ENCODE peak calls at places on chromosomes 5 and 9, in eight cellular contexts. One of them, this sample, is unnamed.

GRCh38 chr5:143977891-143978448 is 166.0 kb downstream of the HMHB1 start:
- DNase-seq in right atrium auricular region: no peak
- DNase-seq in HCT116: no peak
- DNase-seq in psoas muscle: no peak
- DNase-seq in mucosa of descending colon: no peak
- DNase-seq in A549: no peak
- DNase-seq in astrocyte of the spinal cord: no peak
- DNase-seq in upper lobe of right lung: no peak
- DNase-seq in this sample: peak

GRCh38 chr5:177382423-177383029 is 1.7 kb upstream of the SLC34A1 start:
- DNase-seq in right atrium auricular region: no peak
- DNase-seq in HCT116: no peak
- DNase-seq in psoas muscle: no peak
- DNase-seq in mucosa of descending colon: no peak
- DNase-seq in A549: no peak
- DNase-seq in astrocyte of the spinal cord: peak
- DNase-seq in upper lobe of right lung: no peak
- DNase-seq in this sample: no peak

GRCh38 chr5:57989378-57989777 is 470.5 kb downstream of the PLK2 start:
- DNase-seq in right atrium auricular region: no peak
- DNase-seq in HCT116: no peak
- DNase-seq in psoas muscle: no peak
- DNase-seq in mucosa of descending colon: no peak
- DNase-seq in A549: peak
- DNase-seq in astrocyte of the spinal cord: peak
- DNase-seq in upper lobe of right lung: no peak
- DNase-seq in this sample: no peak

GRCh38 chr9:132319421-132320110 is 35.2 kb downstream of the SETX start:
- DNase-seq in right atrium auricular region: no peak
- DNase-seq in HCT116: no peak
- DNase-seq in psoas muscle: no peak
- DNase-seq in mucosa of descending colon: no peak
- DNase-seq in A549: no peak
- DNase-seq in astrocyte of the spinal cord: no peak
- DNase-seq in upper lobe of right lung: no peak
- DNase-seq in this sample: no peak

GRCh38 chr5:108822211-108822947 is 74.7 kb downstream of the FER start:
- DNase-seq in right atrium auricular region: no peak
- DNase-seq in HCT116: no peak
- DNase-seq in psoas muscle: no peak
- DNase-seq in mucosa of descending colon: no peak
- DNase-seq in A549: no peak
- DNase-seq in astrocyte of the spinal cord: no peak
- DNase-seq in upper lobe of right lung: no peak
- DNase-seq in this sample: no peak

GRCh38 chr5:30030110-30030509 is 1163.4 kb upstream of the CDH6 start:
- DNase-seq in right atrium auricular region: no peak
- DNase-seq in HCT116: no peak
- DNase-seq in psoas muscle: no peak
- DNase-seq in mucosa of descending colon: no peak
- DNase-seq in A549: no peak
- DNase-seq in astrocyte of the spinal cord: no peak
- DNase-seq in upper lobe of right lung: no peak
- DNase-seq in this sample: peak

GRCh38 chr5:177553671-177554429 is 513 bp downstream of the FAM193B start:
- DNase-seq in right atrium auricular region: no peak
- DNase-seq in HCT116: no peak
- DNase-seq in psoas muscle: peak
- DNase-seq in mucosa of descending colon: peak
- DNase-seq in A549: peak
- DNase-seq in astrocyte of the spinal cord: no peak
- DNase-seq in upper lobe of right lung: peak
- DNase-seq in this sample: no peak

GRCh38 chr9:121956808-121957207 is 136.3 kb downstream of the TTLL11 start:
- DNase-seq in right atrium auricular region: no peak
- DNase-seq in HCT116: no peak
- DNase-seq in psoas muscle: no peak
- DNase-seq in mucosa of descending colon: no peak
- DNase-seq in A549: no peak
- DNase-seq in astrocyte of the spinal cord: peak
- DNase-seq in upper lobe of right lung: no peak
- DNase-seq in this sample: no peak

GRCh38 chr5:165495829-165496380 is 1990.5 kb downstream of the MAT2B start:
- DNase-seq in right atrium auricular region: no peak
- DNase-seq in HCT116: no peak
- DNase-seq in psoas muscle: no peak
- DNase-seq in mucosa of descending colon: no peak
- DNase-seq in A549: no peak
- DNase-seq in astrocyte of the spinal cord: peak
- DNase-seq in upper lobe of right lung: no peak
- DNase-seq in this sample: no peak

GRCh38 chr5:66323142-66323890 is 179.2 kb downstream of the SREK1 start:
- DNase-seq in right atrium auricular region: no peak
- DNase-seq in HCT116: no peak
- DNase-seq in psoas muscle: no peak
- DNase-seq in mucosa of descending colon: no peak
- DNase-seq in A549: no peak
- DNase-seq in astrocyte of the spinal cord: no peak
- DNase-seq in upper lobe of right lung: no peak
- DNase-seq in this sample: no peak

GRCh38 chr5:6484899-6485298 is 36.2 kb downstream of the UBE2QL1 start:
- DNase-seq in right atrium auricular region: no peak
- DNase-seq in HCT116: no peak
- DNase-seq in psoas muscle: no peak
- DNase-seq in mucosa of descending colon: no peak
- DNase-seq in A549: no peak
- DNase-seq in astrocyte of the spinal cord: no peak
- DNase-seq in upper lobe of right lung: no peak
- DNase-seq in this sample: no peak

GRCh38 chr5:166377756-166378155 is 1913.7 kb upstream of the WWC1 start:
- DNase-seq in right atrium auricular region: no peak
- DNase-seq in HCT116: no peak
- DNase-seq in psoas muscle: no peak
- DNase-seq in mucosa of descending colon: no peak
- DNase-seq in A549: no peak
- DNase-seq in astrocyte of the spinal cord: no peak
- DNase-seq in upper lobe of right lung: no peak
- DNase-seq in this sample: no peak

GRCh38 chr9:116471093-116471906 is 215.8 kb upstream of the TRIM32 start:
- DNase-seq in right atrium auricular region: no peak
- DNase-seq in HCT116: no peak
- DNase-seq in psoas muscle: no peak
- DNase-seq in mucosa of descending colon: no peak
- DNase-seq in A549: no peak
- DNase-seq in astrocyte of the spinal cord: peak
- DNase-seq in upper lobe of right lung: no peak
- DNase-seq in this sample: no peak

GRCh38 chr5:172113036-172113435 is 75.0 kb downstream of the STK10 start:
- DNase-seq in right atrium auricular region: no peak
- DNase-seq in HCT116: no peak
- DNase-seq in psoas muscle: no peak
- DNase-seq in mucosa of descending colon: peak
- DNase-seq in A549: no peak
- DNase-seq in astrocyte of the spinal cord: peak
- DNase-seq in upper lobe of right lung: no peak
- DNase-seq in this sample: no peak

GRCh38 chr9:88723751-88724150 is 188.8 kb downstream of the NXNL2 start:
- DNase-seq in right atrium auricular region: no peak
- DNase-seq in HCT116: no peak
- DNase-seq in psoas muscle: no peak
- DNase-seq in mucosa of descending colon: no peak
- DNase-seq in A549: no peak
- DNase-seq in astrocyte of the spinal cord: no peak
- DNase-seq in upper lobe of right lung: no peak
- DNase-seq in this sample: no peak

GRCh38 chr5:135013445-135013844 is 20.6 kb downstream of the PITX1 start:
- DNase-seq in right atrium auricular region: no peak
- DNase-seq in HCT116: no peak
- DNase-seq in psoas muscle: no peak
- DNase-seq in mucosa of descending colon: no peak
- DNase-seq in A549: no peak
- DNase-seq in astrocyte of the spinal cord: no peak
- DNase-seq in upper lobe of right lung: peak
- DNase-seq in this sample: no peak

GRCh38 chr9:117249799-117250198 is 165.1 kb downstream of the ASTN2 start:
- DNase-seq in right atrium auricular region: no peak
- DNase-seq in HCT116: no peak
- DNase-seq in psoas muscle: no peak
- DNase-seq in mucosa of descending colon: no peak
- DNase-seq in A549: no peak
- DNase-seq in astrocyte of the spinal cord: no peak
- DNase-seq in upper lobe of right lung: no peak
- DNase-seq in this sample: no peak

GRCh38 chr9:84862786-84863185 is 193.3 kb downstream of the NTRK2 start:
- DNase-seq in right atrium auricular region: no peak
- DNase-seq in HCT116: no peak
- DNase-seq in psoas muscle: no peak
- DNase-seq in mucosa of descending colon: peak
- DNase-seq in A549: peak
- DNase-seq in astrocyte of the spinal cord: peak
- DNase-seq in upper lobe of right lung: no peak
- DNase-seq in this sample: no peak

GRCh38 chr9:5446451-5447236 is 3.7 kb upstream of the CD274 start:
- DNase-seq in right atrium auricular region: no peak
- DNase-seq in HCT116: no peak
- DNase-seq in psoas muscle: no peak
- DNase-seq in mucosa of descending colon: no peak
- DNase-seq in A549: no peak
- DNase-seq in astrocyte of the spinal cord: no peak
- DNase-seq in upper lobe of right lung: no peak
- DNase-seq in this sample: no peak

GRCh38 chr9:120403543-120403856 is 176.5 kb downstream of the CDK5RAP2 start:
- DNase-seq in right atrium auricular region: no peak
- DNase-seq in HCT116: no peak
- DNase-seq in psoas muscle: no peak
- DNase-seq in mucosa of descending colon: no peak
- DNase-seq in A549: no peak
- DNase-seq in astrocyte of the spinal cord: no peak
- DNase-seq in upper lobe of right lung: no peak
- DNase-seq in this sample: no peak

GRCh38 chr5:55568629-55569512 is 34.1 kb upstream of the PLPP1 start:
- DNase-seq in right atrium auricular region: no peak
- DNase-seq in HCT116: no peak
- DNase-seq in psoas muscle: no peak
- DNase-seq in mucosa of descending colon: no peak
- DNase-seq in A549: no peak
- DNase-seq in astrocyte of the spinal cord: peak
- DNase-seq in upper lobe of right lung: no peak
- DNase-seq in this sample: no peak

GRCh38 chr5:131532016-131532640 is 102.9 kb downstream of the RAPGEF6 start:
- DNase-seq in right atrium auricular region: no peak
- DNase-seq in HCT116: no peak
- DNase-seq in psoas muscle: no peak
- DNase-seq in mucosa of descending colon: no peak
- DNase-seq in A549: no peak
- DNase-seq in astrocyte of the spinal cord: no peak
- DNase-seq in upper lobe of right lung: no peak
- DNase-seq in this sample: no peak

GRCh38 chr5:143426437-143426991 is 23.0 kb upstream of the NR3C1 start:
- DNase-seq in right atrium auricular region: no peak
- DNase-seq in HCT116: no peak
- DNase-seq in psoas muscle: no peak
- DNase-seq in mucosa of descending colon: no peak
- DNase-seq in A549: no peak
- DNase-seq in astrocyte of the spinal cord: no peak
- DNase-seq in upper lobe of right lung: no peak
- DNase-seq in this sample: no peak

DNA sequence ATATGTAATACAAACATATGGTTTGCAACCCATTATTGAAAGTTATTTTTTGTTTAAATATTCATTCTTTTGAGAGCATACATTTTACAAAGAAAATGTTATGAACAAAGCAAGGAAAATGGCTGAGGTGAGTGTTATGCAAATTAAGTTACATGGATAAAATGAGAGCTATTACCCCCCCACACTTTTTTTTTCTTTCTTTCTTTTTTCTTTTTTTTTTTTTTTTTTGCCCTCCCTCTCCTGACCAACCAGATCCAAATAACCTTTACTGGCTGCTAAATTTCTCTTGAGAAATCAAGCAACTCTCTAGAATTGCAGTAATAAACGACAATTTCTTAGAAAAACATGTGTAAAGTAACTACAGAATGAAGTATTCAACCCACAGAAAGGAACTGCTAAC is 216.3 kb downstream of the NFIB start:
- DNase-seq in right atrium auricular region: no peak
- DNase-seq in HCT116: no peak
- DNase-seq in psoas muscle: no peak
- DNase-seq in mucosa of descending colon: no peak
- DNase-seq in A549: no peak
- DNase-seq in astrocyte of the spinal cord: peak
- DNase-seq in upper lobe of right lung: no peak
- DNase-seq in this sample: no peak
- H3K4me3 ChIP-seq in right atrium auricular region: no peak
- H3K4me3 ChIP-seq in HCT116: no peak
- H3K4me3 ChIP-seq in psoas muscle: no peak
- H3K4me3 ChIP-seq in mucosa of descending colon: no peak
- H3K4me3 ChIP-seq in A549: peak
- H3K4me3 ChIP-seq in astrocyte of the spinal cord: no peak
- H3K4me3 ChIP-seq in upper lobe of right lung: no peak
- H3K4me3 ChIP-seq in this sample: peak

DNA sequence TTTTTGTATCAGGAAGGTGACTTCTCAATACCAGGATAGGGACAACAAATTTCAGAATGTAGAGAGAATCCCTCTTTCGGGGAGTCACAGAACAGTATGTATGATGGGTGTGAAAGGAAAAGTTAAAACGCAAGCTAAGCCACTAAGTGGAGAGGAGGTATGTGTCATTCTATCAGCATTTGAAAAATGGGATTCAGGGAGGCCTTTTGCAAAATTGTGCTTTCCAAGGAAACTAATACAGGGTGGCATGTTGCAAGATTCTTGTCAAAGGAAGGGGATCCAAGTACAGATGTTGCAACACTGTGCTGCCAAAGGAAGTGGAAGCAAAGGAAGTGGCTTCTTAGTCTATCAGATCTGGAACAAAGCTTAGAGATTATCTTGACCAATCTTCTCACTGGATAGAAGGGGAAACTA is 12.6 kb upstream of the TNIP1 start:
- DNase-seq in right atrium auricular region: peak
- DNase-seq in HCT116: no peak
- DNase-seq in psoas muscle: no peak
- DNase-seq in mucosa of descending colon: no peak
- DNase-seq in A549: no peak
- DNase-seq in astrocyte of the spinal cord: peak
- DNase-seq in upper lobe of right lung: no peak
- DNase-seq in this sample: no peak
- H3K4me3 ChIP-seq in right atrium auricular region: no peak
- H3K4me3 ChIP-seq in HCT116: no peak
- H3K4me3 ChIP-seq in psoas muscle: no peak
- H3K4me3 ChIP-seq in mucosa of descending colon: no peak
- H3K4me3 ChIP-seq in A549: no peak
- H3K4me3 ChIP-seq in astrocyte of the spinal cord: no peak
- H3K4me3 ChIP-seq in upper lobe of right lung: no peak
- H3K4me3 ChIP-seq in this sample: no peak

GRCh38 chr5:158819095-158819494 is 280.6 kb downstream of the EBF1 start:
- DNase-seq in right atrium auricular region: no peak
- DNase-seq in HCT116: no peak
- DNase-seq in psoas muscle: no peak
- DNase-seq in mucosa of descending colon: no peak
- DNase-seq in A549: no peak
- DNase-seq in astrocyte of the spinal cord: no peak
- DNase-seq in upper lobe of right lung: no peak
- DNase-seq in this sample: no peak
- H3K4me3 ChIP-seq in right atrium auricular region: no peak
- H3K4me3 ChIP-seq in HCT116: no peak
- H3K4me3 ChIP-seq in psoas muscle: no peak
- H3K4me3 ChIP-seq in mucosa of descending colon: no peak
- H3K4me3 ChIP-seq in A549: no peak
- H3K4me3 ChIP-seq in astrocyte of the spinal cord: no peak
- H3K4me3 ChIP-seq in upper lobe of right lung: no peak
- H3K4me3 ChIP-seq in this sample: no peak

GRCh38 chr9:21551401-21551800 is 69.3 kb upstream of the IFNE start:
- DNase-seq in right atrium auricular region: no peak
- DNase-seq in HCT116: no peak
- DNase-seq in psoas muscle: no peak
- DNase-seq in mucosa of descending colon: no peak
- DNase-seq in A549: no peak
- DNase-seq in astrocyte of the spinal cord: no peak
- DNase-seq in upper lobe of right lung: no peak
- DNase-seq in this sample: no peak
- H3K4me3 ChIP-seq in right atrium auricular region: no peak
- H3K4me3 ChIP-seq in HCT116: no peak
- H3K4me3 ChIP-seq in psoas muscle: no peak
- H3K4me3 ChIP-seq in mucosa of descending colon: no peak
- H3K4me3 ChIP-seq in A549: peak
- H3K4me3 ChIP-seq in astrocyte of the spinal cord: no peak
- H3K4me3 ChIP-seq in upper lobe of right lung: no peak
- H3K4me3 ChIP-seq in this sample: no peak

This sample was measured in LNCaP clone FGC.